ENCODE peak calls at places on chromosomes 13 and 19, in seven cellular contexts. Q is OCI-LY7; S is testis; P is effector memory CD4-positive, alpha-beta T cell; B is IMR-90; F is mammary epithelial cell; Y is psoas muscle. D is an unnamed sample. For H3K4me1, the result is how much of the 10 kb centered on the place peaks cover.

GRCh38 chr19:7500811-7501450 is 12.1 kb upstream of the PEX11G start:
- DNase-seq in F (peak), P (no peak), Q (no peak), B (peak), Y (no peak), S (peak), D (peak)

GRCh38 chr19:42316223-42317211 is 3.4 kb downstream of the TMEM145 start:
- DNase-seq in Q (peak), B (peak), F (no peak), P (no peak), Y (no peak), S (no peak), D (no peak)

GRCh38 chr13:41494202-41494601 is 36.9 kb downstream of the RGCC start:
- DNase-seq in P (no peak), F (no peak), B (no peak), Y (no peak), Q (no peak), S (no peak), D (no peak)

GRCh38 chr19:35295792-35296462 is 4.0 kb downstream of the MAG start:
- DNase-seq in B (no peak), Q (peak), S (no peak), Y (no peak), P (peak), F (no peak), D (no peak)

GRCh38 chr19:1068111-1069001 is 1.4 kb downstream of the ARHGAP45 start:
- DNase-seq in B (no peak), Y (peak), F (no peak), Q (peak), P (peak), S (no peak), D (no peak)

GRCh38 chr19:15253076-15253475 is 20.8 kb upstream of the EPHX3 start:
- DNase-seq in Q (no peak), P (no peak), B (no peak), S (no peak), Y (no peak), F (no peak), D (no peak)

GRCh38 chr19:43759515-43759914 is 4.8 kb upstream of the SMG9 start:
- DNase-seq in Y (no peak), P (no peak), B (peak), F (peak), S (no peak), Q (peak), D (no peak)

GRCh38 chr19:5953680-5954213 is 24.2 kb downstream of the RANBP3 start:
- DNase-seq in Y (no peak), B (no peak), Q (no peak), S (no peak), P (no peak), F (peak), D (no peak)

GRCh38 chr19:50720181-50720920 is 749 bp upstream of the SHANK1 start:
- DNase-seq in F (no peak), P (no peak), Q (peak), B (no peak), S (no peak), Y (no peak), D (no peak)

GRCh38 chr19:21383980-21384582 is 12.9 kb upstream of the ZNF493 start:
- DNase-seq in F (no peak), S (no peak), Q (no peak), B (no peak), Y (no peak), P (no peak), D (no peak)

GRCh38 chr13:83613524-83613923 is 268.8 kb downstream of the SLITRK1 start:
- DNase-seq in S (no peak), P (no peak), B (no peak), Y (no peak), F (no peak), Q (no peak), D (no peak)

GRCh38 chr19:4529924-4530522 is 5.0 kb downstream of the PLIN5 start:
- DNase-seq in B (no peak), Y (no peak), P (no peak), F (no peak), Q (no peak), S (no peak), D (no peak)

GRCh38 chr13:24670927-24671326 is 9.3 kb upstream of the ATP12A start:
- DNase-seq in Y (no peak), S (no peak), F (no peak), P (no peak), B (no peak), Q (peak), D (no peak)

GRCh38 chr13:114132419-114133121 is at the start of gene RASA3:
- DNase-seq in Y (peak), F (peak), B (peak), S (peak), Q (peak), P (peak), D (no peak)

GRCh38 chr13:111270126-111270525 is 50.3 kb upstream of the TEX29 start:
- DNase-seq in F (no peak), P (no peak), Y (no peak), Q (no peak), B (no peak), S (no peak), D (no peak)

GRCh38 chr19:33374406-33374703 is 846 bp downstream of the CEBPG start:
- DNase-seq in P (no peak), Q (peak), Y (peak), F (peak), B (peak), S (no peak), D (no peak)

GRCh38 chr19:48878219-48879024 is 6.2 kb downstream of the PPP1R15A start:
- DNase-seq in Q (no peak), B (peak), P (no peak), F (peak), S (peak), Y (no peak), D (no peak)

GRCh38 chr13:71513414-71514063 is 353.5 kb downstream of the DACH1 start:
- DNase-seq in S (no peak), F (no peak), Q (no peak), P (no peak), Y (no peak), B (no peak), D (no peak)

GRCh38 chr13:80828759-80829158 is 487.8 kb upstream of the SPRY2 start:
- DNase-seq in S (no peak), Y (no peak), Q (no peak), F (no peak), B (no peak), P (no peak), D (no peak)

GRCh38 chr13:67119481-67119883 is 110.7 kb downstream of the PCDH9 start:
- DNase-seq in S (no peak), P (no peak), F (peak), B (peak), Q (no peak), Y (no peak), D (no peak)

GRCh38 chr19:6663236-6664187 is 6.4 kb downstream of the TNFSF14 start:
- DNase-seq in P (no peak), B (no peak), Y (no peak), S (no peak), Q (no peak), F (peak), D (no peak)

GRCh38 chr13:35646061-35646774 is 169.7 kb upstream of the MAB21L1 start:
- DNase-seq in B (no peak), Y (no peak), P (no peak), S (no peak), Q (no peak), F (no peak), D (no peak)

GRCh38 chr13:51793570-51794273 is 10.2 kb downstream of the DHRS12 start:
- DNase-seq in Y (no peak), S (no peak), F (peak), Q (peak), P (no peak), B (peak), D (no peak)

GRCh38 chr13:109744512-109745051 is 41.8 kb downstream of the IRS2 start:
- DNase-seq in Q (no peak), F (no peak), P (no peak), S (peak), B (peak), Y (peak), D (no peak)

GRCh38 chr13:111380431-111380830 is 60.0 kb downstream of the TEX29 start:
- DNase-seq in F (no peak), Q (no peak), S (no peak), P (no peak), Y (peak), B (no peak), D (no peak)

GRCh38 chr19:46298477-46299003 is 1.7 kb downstream of the HIF3A start:
- DNase-seq in Y (no peak), B (no peak), P (no peak), S (no peak), Q (no peak), F (no peak), D (no peak)
- H3K4me1 ChIP-seq in Y (under half), B (under half), P (under half), S (under half), Q (under half), F (under half), D (under half)

GRCh38 chr13:54647275-54647674 is 1618.7 kb downstream of the OLFM4 start:
- DNase-seq in B (no peak), S (no peak), Y (no peak), Q (no peak), F (no peak), P (no peak), D (no peak)
- H3K27ac ChIP-seq in B (no peak), S (no peak), Y (no peak), Q (no peak), F (no peak), P (no peak), D (no peak)

GRCh38 chr19:17719730-17720486 is 628 bp downstream of the MAP1S start:
- DNase-seq in S (no peak), B (no peak), Q (no peak), P (no peak), Y (no peak), F (peak), D (no peak)
- H3K4me1 ChIP-seq in S (under half), B (under half), Q (under half), P (under half), Y (under half), F (under half), D (under half)

DNA sequence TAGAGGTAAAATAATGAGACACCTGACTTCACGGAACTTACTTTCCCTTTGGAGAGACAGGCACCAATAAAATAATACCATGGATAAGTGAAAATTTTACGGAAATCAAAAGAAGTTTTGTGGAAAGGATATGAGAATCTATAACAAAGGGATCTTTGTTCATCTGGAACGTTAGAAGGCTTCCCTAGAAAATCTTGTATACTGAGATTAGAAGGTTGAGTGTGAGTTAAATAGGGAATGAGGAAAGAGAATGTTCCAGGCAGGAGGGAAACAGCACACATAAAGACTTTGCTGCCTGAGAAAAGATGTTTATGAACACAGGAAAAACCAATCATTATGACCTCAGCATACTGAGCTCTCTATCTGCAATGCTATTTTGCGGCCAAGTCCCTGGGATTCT is 19.6 kb upstream of the RAP2A start:
- DNase-seq in P (no peak), Y (no peak), F (no peak), Q (no peak), S (no peak), B (no peak), D (no peak)
- H3K27ac ChIP-seq in P (no peak), Y (no peak), F (no peak), Q (no peak), S (no peak), B (no peak), D (no peak)

GRCh38 chr19:10769533-10770491 is 51.9 kb downstream of the DNM2 start:
- DNase-seq in P (no peak), S (peak), B (peak), F (no peak), Q (peak), Y (peak), D (no peak)
- H3K4me1 ChIP-seq in P (under half), S (half or more), B (under half), F (under half), Q (under half), Y (under half), D (under half)